ENCODE peak calls at places on chromosomes 11 and 22, in four cellular contexts. L is GM12865, P is foreskin fibroblast, N is K562. D is an unnamed sample.

GRCh38 chr22:45552017-45552411 is 49.3 kb downstream of the FBLN1 start:
- DNase-seq in L (no peak), P (no peak), N (no peak), D (no peak)

GRCh38 chr11:58578136-58578634 is 678 bp upstream of the ZFP91 start:
- DNase-seq in L (peak), P (peak), N (peak), D (peak)

GRCh38 chr11:64372802-64373597 is 14.0 kb downstream of the RPS6KA4 start:
- DNase-seq in L (no peak), P (no peak), N (peak), D (no peak)

GRCh38 chr11:114192841-114193389 is 103.3 kb upstream of the NNMT start:
- DNase-seq in L (no peak), P (no peak), N (no peak), D (no peak)

GRCh38 chr22:42960146-42960509 is 54.8 kb downstream of the PACSIN2 start:
- DNase-seq in L (no peak), P (no peak), N (no peak), D (no peak)

GRCh38 chr11:59918494-59918893 is 19.7 kb upstream of the OOSP1 start:
- DNase-seq in L (no peak), P (no peak), N (no peak), D (no peak)

GRCh38 chr22:37681001-37681424 is 5.1 kb upstream of the NOL12 start:
- DNase-seq in L (no peak), P (peak), N (no peak), D (no peak)

GRCh38 chr22:37634505-37635002 is 4.9 kb upstream of the SH3BP1 start:
- DNase-seq in L (peak), P (no peak), N (peak), D (no peak)

GRCh38 chr11:128502736-128503135 is 84.6 kb downstream of the ETS1 start:
- DNase-seq in L (no peak), P (peak), N (no peak), D (no peak)

GRCh38 chr11:130599073-130599654 is 150.7 kb downstream of the ADAMTS15 start:
- DNase-seq in L (no peak), P (no peak), N (no peak), D (peak)

GRCh38 chr11:134905513-134905912 is 493.5 kb upstream of the B3GAT1 start:
- DNase-seq in L (no peak), P (no peak), N (no peak), D (no peak)

GRCh38 chr11:69298778-69299461 is 5.0 kb downstream of the MYEOV start:
- DNase-seq in L (no peak), P (peak), N (no peak), D (no peak)

GRCh38 chr22:24146791-24147353 is 34.4 kb upstream of the SUSD2 start:
- DNase-seq in L (no peak), P (peak), N (no peak), D (peak)

GRCh38 chr11:58905141-58905715 is 34.1 kb upstream of the GLYATL1 start:
- DNase-seq in L (no peak), P (peak), N (no peak), D (no peak)

GRCh38 chr11:1381793-1382425 is 7.8 kb upstream of the BRSK2 start:
- DNase-seq in L (no peak), P (no peak), N (no peak), D (no peak)

GRCh38 chr11:1387521-1387920 is 2.2 kb upstream of the BRSK2 start:
- DNase-seq in L (no peak), P (no peak), N (no peak), D (no peak)

GRCh38 chr11:1382429-1382828 is 7.3 kb upstream of the BRSK2 start:
- DNase-seq in L (no peak), P (no peak), N (no peak), D (no peak)

GRCh38 chr11:1384206-1384965 is 5.3 kb upstream of the BRSK2 start:
- DNase-seq in L (peak), P (no peak), N (no peak), D (no peak)

DNA sequence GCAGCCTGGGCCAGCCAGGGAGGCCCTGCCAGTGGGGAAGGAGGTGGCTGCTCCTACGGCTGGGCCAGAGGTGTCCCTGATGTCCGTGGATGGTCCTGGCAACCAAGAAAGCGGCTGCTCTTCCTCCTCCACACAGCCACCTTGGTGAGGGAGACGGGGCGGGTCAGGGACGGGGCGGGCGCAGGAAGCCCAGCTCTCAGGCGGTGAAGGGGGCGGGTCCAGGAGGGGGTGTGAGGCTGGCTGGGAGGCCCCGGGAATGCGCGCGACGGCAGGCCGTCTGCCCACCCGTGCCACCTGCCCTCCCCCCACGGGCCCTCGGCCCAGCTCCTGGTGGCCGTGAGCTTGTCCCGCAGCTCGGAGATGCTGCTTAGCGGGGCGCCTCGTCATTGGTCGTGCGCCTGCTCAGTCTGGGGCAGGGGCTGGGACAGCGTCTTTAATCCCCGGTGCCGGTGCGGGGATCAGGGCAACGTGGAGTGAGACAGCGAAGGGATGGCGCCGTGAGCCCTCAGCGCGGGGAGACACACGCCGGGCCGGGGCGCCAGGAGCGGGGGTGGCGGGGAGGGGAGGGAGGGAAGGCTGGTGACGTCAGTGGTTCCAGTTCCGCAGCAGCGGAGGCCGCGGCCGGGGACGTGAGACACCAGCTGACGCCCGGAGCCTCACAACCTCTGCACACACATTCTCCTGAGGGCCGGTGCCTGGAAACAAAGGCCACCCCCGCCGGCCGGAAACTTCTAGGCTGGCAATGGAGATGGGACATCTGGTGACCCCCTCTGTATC is 6.7 kb upstream of the BRSK2 start:
- DNase-seq in L (peak), P (peak), N (peak), D (peak)
- H3K4me3 ChIP-seq in L (peak), P (peak), N (peak), D (peak)

DNA sequence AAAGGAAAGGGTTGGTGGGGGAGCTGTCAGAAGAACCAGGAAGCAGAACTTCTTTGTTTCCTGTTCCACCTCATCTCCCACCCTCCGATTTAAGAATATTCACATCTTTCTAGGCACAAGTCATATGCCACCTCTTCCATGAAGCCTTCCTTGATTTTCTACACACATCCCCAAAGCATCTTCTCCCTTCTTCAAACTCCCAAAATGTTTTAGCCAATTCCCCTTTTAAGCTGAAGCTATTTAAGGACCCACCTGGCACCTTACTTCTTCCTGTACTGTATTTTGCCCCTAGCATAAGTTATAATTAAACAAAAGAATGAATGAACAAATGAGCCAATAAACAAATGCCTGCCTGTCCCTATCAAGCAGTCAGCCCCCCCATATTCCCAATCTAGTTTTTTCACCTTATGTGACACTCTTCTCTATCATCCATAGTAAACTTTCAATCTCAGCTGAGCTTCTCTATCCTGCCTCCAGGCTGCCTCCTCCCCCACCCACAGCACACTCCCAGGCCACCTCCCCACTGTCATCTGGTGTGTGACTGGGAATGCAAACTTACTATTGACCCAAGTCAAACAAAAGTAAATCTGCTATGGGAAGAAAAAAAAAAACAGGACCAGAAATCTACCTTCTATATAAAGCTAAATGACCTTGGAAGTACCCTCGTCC is 3.9 kb downstream of the TNKS1BP1 start:
- DNase-seq in L (no peak), P (no peak), N (no peak), D (no peak)
- H3K4me3 ChIP-seq in L (no peak), P (peak), N (no peak), D (peak)

GRCh38 chr11:40290031-40290650 is 1169.3 kb downstream of the LRRC4C start:
- DNase-seq in L (no peak), P (no peak), N (no peak), D (no peak)
- H3K4me3 ChIP-seq in L (no peak), P (no peak), N (no peak), D (no peak)

GRCh38 chr11:36033936-36034335 is 90.1 kb downstream of the LDLRAD3 start:
- DNase-seq in L (no peak), P (no peak), N (no peak), D (no peak)

GRCh38 chr11:36034572-36035331 is 90.9 kb downstream of the LDLRAD3 start:
- DNase-seq in L (no peak), P (peak), N (no peak), D (no peak)

GRCh38 chr11:36033082-36033751 is 89.4 kb downstream of the LDLRAD3 start:
- DNase-seq in L (no peak), P (no peak), N (no peak), D (no peak)

GRCh38 chr11:36027731-36028130 is 83.9 kb downstream of the LDLRAD3 start:
- DNase-seq in L (no peak), P (no peak), N (no peak), D (no peak)

DNA sequence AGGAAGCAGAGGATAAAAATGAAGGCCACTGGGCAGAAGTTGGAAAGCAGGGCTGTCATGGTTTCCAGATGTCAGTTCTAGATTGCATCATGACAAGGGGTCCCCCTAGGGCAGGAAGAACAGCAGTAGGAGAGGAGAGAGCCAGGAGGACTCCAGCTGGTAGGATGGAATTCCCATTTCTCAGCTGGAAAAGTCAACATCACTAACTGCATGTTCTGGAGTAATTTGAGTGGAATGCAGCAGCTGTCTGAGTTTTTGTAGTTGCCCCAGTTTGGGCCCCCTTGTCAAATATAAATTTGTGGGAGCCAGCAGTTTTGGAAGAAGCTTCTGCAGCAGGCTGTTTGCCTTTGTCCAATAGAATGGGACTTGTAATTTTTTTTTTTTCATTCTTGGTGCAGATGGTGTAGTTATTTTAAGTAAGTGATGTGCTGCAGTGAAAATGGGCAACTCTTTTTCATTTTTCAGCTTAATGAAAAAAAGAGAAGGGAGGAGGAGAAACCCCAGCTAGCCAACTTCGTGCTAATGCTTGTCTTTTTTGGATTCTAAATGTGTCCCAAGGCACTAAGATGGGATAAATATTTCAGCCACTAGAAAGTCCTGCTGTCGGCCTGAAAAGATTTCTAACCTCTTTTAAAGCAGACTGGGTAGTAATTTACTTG is 87.0 kb downstream of the LDLRAD3 start:
- DNase-seq in L (no peak), P (peak), N (no peak), D (no peak)
- H3K4me3 ChIP-seq in L (no peak), P (no peak), N (no peak), D (peak)

GRCh38 chr22:33303109-33303508 is 244.9 kb upstream of the SYN3 start:
- DNase-seq in L (peak), P (no peak), N (no peak), D (no peak)
- H3K4me3 ChIP-seq in L (no peak), P (no peak), N (no peak), D (no peak)

GRCh38 chr22:28019881-28020861 is 101.1 kb upstream of the PITPNB start:
- DNase-seq in L (peak), P (peak), N (peak), D (no peak)
- H3K4me3 ChIP-seq in L (no peak), P (no peak), N (no peak), D (no peak)

D was measured in coronary artery.